ENCODE peak calls at places on chromosomes 4 and X, in six cellular contexts. One of them, this sample, is unnamed.

GRCh38 chr4:176238819-176239218 is 30.2 kb downstream of the ASB5 start:
- DNase-seq in GM23248: peak; percentile 42
- DNase-seq in uterus: no peak
- DNase-seq in right atrium auricular region: no peak
- DNase-seq in CD8-positive, alpha-beta memory T cell: no peak
- DNase-seq in OCI-LY7: no peak
- DNase-seq in this sample: no peak

GRCh38 chrX:12825801-12826200 is 34.6 kb downstream of the PRPS2 start:
- DNase-seq in GM23248: no peak
- DNase-seq in CD8-positive, alpha-beta memory T cell: no peak
- DNase-seq in right atrium auricular region: no peak
- DNase-seq in OCI-LY7: no peak
- DNase-seq in uterus: no peak
- DNase-seq in this sample: no peak

GRCh38 chr4:40305329-40306193 is 29.6 kb upstream of the CHRNA9 start:
- DNase-seq in CD8-positive, alpha-beta memory T cell: peak; percentile 58
- DNase-seq in right atrium auricular region: no peak
- DNase-seq in GM23248: no peak
- DNase-seq in OCI-LY7: peak; percentile 85
- DNase-seq in uterus: no peak
- DNase-seq in this sample: peak; percentile 67

GRCh38 chrX:39616098-39616729 is 481.5 kb downstream of the BCOR start:
- DNase-seq in CD8-positive, alpha-beta memory T cell: no peak
- DNase-seq in right atrium auricular region: no peak
- DNase-seq in GM23248: no peak
- DNase-seq in OCI-LY7: peak; percentile 13
- DNase-seq in uterus: no peak
- DNase-seq in this sample: no peak

GRCh38 chr4:20266215-20267082 is 14.7 kb downstream of the SLIT2 start:
- DNase-seq in CD8-positive, alpha-beta memory T cell: no peak
- DNase-seq in GM23248: peak; percentile 37
- DNase-seq in OCI-LY7: no peak
- DNase-seq in right atrium auricular region: no peak
- DNase-seq in uterus: no peak
- DNase-seq in this sample: no peak

GRCh38 chr4:75048208-75048879 is 115.4 kb downstream of the PARM1 start:
- DNase-seq in uterus: no peak
- DNase-seq in GM23248: no peak
- DNase-seq in CD8-positive, alpha-beta memory T cell: no peak
- DNase-seq in OCI-LY7: no peak
- DNase-seq in right atrium auricular region: no peak
- DNase-seq in this sample: no peak

GRCh38 chr4:36747277-36748129 is 466.1 kb downstream of the DTHD1 start:
- DNase-seq in right atrium auricular region: no peak
- DNase-seq in OCI-LY7: no peak
- DNase-seq in uterus: no peak
- DNase-seq in CD8-positive, alpha-beta memory T cell: no peak
- DNase-seq in GM23248: no peak
- DNase-seq in this sample: no peak

GRCh38 chrX:16827225-16827624 is 41.0 kb downstream of the TXLNG start:
- DNase-seq in GM23248: peak; percentile 41
- DNase-seq in uterus: no peak
- DNase-seq in right atrium auricular region: no peak
- DNase-seq in CD8-positive, alpha-beta memory T cell: no peak
- DNase-seq in OCI-LY7: no peak
- DNase-seq in this sample: no peak

GRCh38 chr4:10741221-10741620 is 56.7 kb upstream of the CLNK start:
- DNase-seq in OCI-LY7: no peak
- DNase-seq in CD8-positive, alpha-beta memory T cell: no peak
- DNase-seq in uterus: no peak
- DNase-seq in right atrium auricular region: no peak
- DNase-seq in GM23248: no peak
- DNase-seq in this sample: no peak

GRCh38 chr4:76252271-76252653 is 741 bp downstream of the FAM47E start:
- DNase-seq in GM23248: peak; percentile 9
- DNase-seq in right atrium auricular region: no peak
- DNase-seq in CD8-positive, alpha-beta memory T cell: peak; percentile 0
- DNase-seq in uterus: no peak
- DNase-seq in OCI-LY7: no peak
- DNase-seq in this sample: no peak

GRCh38 chr4:76253511-76253910 is 2.0 kb downstream of the FAM47E start:
- DNase-seq in GM23248: no peak
- DNase-seq in uterus: no peak
- DNase-seq in CD8-positive, alpha-beta memory T cell: no peak
- DNase-seq in OCI-LY7: no peak
- DNase-seq in right atrium auricular region: no peak
- DNase-seq in this sample: no peak

GRCh38 chr4:76256032-76256431 is 4.5 kb downstream of the FAM47E start:
- DNase-seq in CD8-positive, alpha-beta memory T cell: no peak
- DNase-seq in uterus: no peak
- DNase-seq in OCI-LY7: no peak
- DNase-seq in right atrium auricular region: no peak
- DNase-seq in GM23248: no peak
- DNase-seq in this sample: no peak

GRCh38 chr4:76250962-76251361 is 559 bp upstream of the FAM47E start:
- DNase-seq in right atrium auricular region: no peak
- DNase-seq in uterus: no peak
- DNase-seq in GM23248: no peak
- DNase-seq in OCI-LY7: no peak
- DNase-seq in CD8-positive, alpha-beta memory T cell: no peak
- DNase-seq in this sample: no peak

DNA sequence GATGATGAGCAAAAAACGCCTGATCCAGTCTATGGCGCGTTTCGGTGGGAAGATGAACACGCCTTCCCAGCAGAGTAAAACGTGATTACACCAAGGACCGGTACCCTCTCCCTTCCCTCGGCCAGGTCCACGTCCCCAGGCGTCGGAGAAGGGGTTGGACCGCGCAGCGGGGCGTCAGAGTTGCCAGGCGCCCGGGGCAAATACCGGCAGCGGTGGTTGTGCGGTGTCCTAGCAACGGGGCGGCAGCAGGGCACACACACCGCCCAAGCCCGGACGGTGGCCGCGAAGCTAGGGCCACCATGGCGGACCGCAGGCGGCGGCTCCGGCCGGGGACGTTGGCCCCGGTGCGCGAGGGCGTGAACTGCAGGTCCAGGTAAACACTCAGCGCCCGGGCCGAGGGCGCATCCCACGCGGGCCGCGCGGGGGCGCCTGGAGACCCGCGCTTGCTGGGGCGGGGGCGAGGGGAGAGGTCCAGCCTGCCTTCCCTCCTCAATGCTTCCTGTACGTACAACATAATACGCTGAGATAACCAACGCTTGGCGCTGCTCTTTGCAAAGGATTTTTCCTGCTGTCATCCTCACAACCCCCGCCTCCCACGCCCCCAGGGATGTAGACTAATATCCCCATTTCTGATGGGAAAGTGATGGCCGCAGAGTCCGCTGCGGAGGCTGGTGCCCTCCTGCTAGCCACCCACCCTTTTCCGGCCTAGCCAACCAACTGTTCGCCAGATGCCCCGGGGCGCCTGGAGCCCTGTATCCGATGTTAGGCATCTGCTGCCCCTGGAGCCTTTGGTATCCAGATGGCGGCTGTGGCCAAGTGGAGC is at the start of gene FAM47E:
- DNase-seq in CD8-positive, alpha-beta memory T cell: peak; percentile 34
- DNase-seq in OCI-LY7: no peak
- DNase-seq in right atrium auricular region: peak; percentile 67
- DNase-seq in GM23248: peak; percentile 77
- DNase-seq in uterus: peak; percentile 45
- DNase-seq in this sample: peak; percentile 33
- H3K4me3 ChIP-seq in CD8-positive, alpha-beta memory T cell: peak within 1 kb of the TSS; percentile 32
- H3K4me3 ChIP-seq in OCI-LY7: no peak within 1 kb of the TSS
- H3K4me3 ChIP-seq in right atrium auricular region: peak within 1 kb of the TSS; percentile 57
- H3K4me3 ChIP-seq in GM23248: peak within 1 kb of the TSS; percentile 71
- H3K4me3 ChIP-seq in uterus: peak within 1 kb of the TSS; percentile 49
- H3K4me3 ChIP-seq in this sample: peak within 1 kb of the TSS; percentile 57

GRCh38 chr4:121822047-121822446 is 1.6 kb downstream of the CCNA2 start:
- DNase-seq in CD8-positive, alpha-beta memory T cell: no peak
- DNase-seq in right atrium auricular region: no peak
- DNase-seq in uterus: no peak
- DNase-seq in GM23248: no peak
- DNase-seq in OCI-LY7: no peak
- DNase-seq in this sample: no peak
- H3K4me3 ChIP-seq in CD8-positive, alpha-beta memory T cell: peak overlapping the region; percentile 83
- H3K4me3 ChIP-seq in right atrium auricular region: no peak overlapping the region
- H3K4me3 ChIP-seq in uterus: no peak overlapping the region
- H3K4me3 ChIP-seq in GM23248: peak overlapping the region; percentile 80
- H3K4me3 ChIP-seq in OCI-LY7: peak overlapping the region; percentile 96
- H3K4me3 ChIP-seq in this sample: no peak overlapping the region

DNA sequence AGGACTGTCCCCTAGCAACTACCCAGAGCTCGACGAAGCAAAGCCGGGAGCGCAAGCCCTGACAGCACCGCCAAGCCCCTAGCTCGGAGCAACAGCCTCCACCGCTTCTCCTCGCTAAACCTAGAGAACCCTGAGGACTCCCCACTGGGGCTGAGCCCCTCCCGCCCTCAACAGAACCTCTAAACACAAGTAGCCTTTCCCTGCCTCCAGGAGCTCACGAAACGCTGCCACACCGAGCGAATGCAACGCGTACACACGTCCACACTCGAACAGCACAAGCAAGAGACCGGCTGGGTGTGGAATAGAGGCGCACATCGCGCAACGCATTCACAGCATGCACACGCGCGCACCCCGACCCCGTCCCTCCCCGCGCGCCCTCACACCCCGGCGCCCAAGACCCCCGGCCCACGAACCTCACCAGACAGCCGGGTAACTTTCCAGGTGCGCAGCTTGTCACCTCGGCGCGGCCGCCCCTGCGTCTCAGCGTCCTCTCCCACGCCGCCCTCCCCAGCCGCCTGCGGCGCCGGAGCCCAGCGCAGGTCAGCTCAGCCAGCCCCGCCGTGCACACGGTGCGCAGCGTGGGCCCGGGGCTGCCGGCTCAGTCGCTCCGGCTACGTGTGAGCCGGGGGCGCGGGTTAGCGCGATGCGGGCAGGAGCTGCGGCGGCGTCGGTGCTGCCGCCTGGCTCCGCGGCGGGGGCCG is 354 bp downstream of the PRKG2 start:
- DNase-seq in OCI-LY7: no peak
- DNase-seq in right atrium auricular region: no peak
- DNase-seq in uterus: no peak
- DNase-seq in CD8-positive, alpha-beta memory T cell: no peak
- DNase-seq in GM23248: peak; percentile 69
- DNase-seq in this sample: no peak
- H3K4me3 ChIP-seq in OCI-LY7: no peak overlapping the region
- H3K4me3 ChIP-seq in right atrium auricular region: peak overlapping the region; percentile 61
- H3K4me3 ChIP-seq in uterus: peak overlapping the region; percentile 21
- H3K4me3 ChIP-seq in CD8-positive, alpha-beta memory T cell: no peak overlapping the region
- H3K4me3 ChIP-seq in GM23248: peak overlapping the region; percentile 74
- H3K4me3 ChIP-seq in this sample: no peak overlapping the region

GRCh38 chr4:101682946-101683345 is 107.6 kb upstream of the BANK1 start:
- DNase-seq in right atrium auricular region: no peak
- DNase-seq in uterus: no peak
- DNase-seq in CD8-positive, alpha-beta memory T cell: no peak
- DNase-seq in OCI-LY7: no peak
- DNase-seq in GM23248: no peak
- DNase-seq in this sample: no peak
- H3K4me3 ChIP-seq in right atrium auricular region: no peak overlapping the region
- H3K4me3 ChIP-seq in uterus: no peak overlapping the region
- H3K4me3 ChIP-seq in CD8-positive, alpha-beta memory T cell: no peak overlapping the region
- H3K4me3 ChIP-seq in OCI-LY7: no peak overlapping the region
- H3K4me3 ChIP-seq in GM23248: no peak overlapping the region
- H3K4me3 ChIP-seq in this sample: no peak overlapping the region

DNA sequence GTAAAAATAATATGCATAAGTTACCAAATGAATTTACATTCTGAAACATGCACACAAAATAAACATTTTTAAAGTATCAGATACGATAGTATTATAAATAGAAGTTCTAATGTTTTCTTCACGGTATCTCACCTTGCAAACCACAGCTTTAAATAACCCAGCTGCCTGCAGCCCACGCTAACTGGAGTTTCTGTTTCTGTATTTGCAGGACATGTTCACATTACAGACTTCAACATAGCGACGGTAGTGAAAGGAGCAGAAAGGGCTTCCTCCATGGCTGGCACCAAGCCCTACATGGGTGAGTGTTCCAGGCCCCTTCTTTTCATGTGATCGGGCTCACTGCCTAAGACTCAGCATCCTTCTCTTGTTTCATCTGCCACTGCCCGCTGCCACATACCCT is 291.7 kb downstream of the EVC2 start:
- DNase-seq in right atrium auricular region: no peak
- DNase-seq in uterus: no peak
- DNase-seq in CD8-positive, alpha-beta memory T cell: no peak
- DNase-seq in GM23248: no peak
- DNase-seq in OCI-LY7: no peak
- DNase-seq in this sample: no peak
- H3K4me3 ChIP-seq in right atrium auricular region: no peak overlapping the region
- H3K4me3 ChIP-seq in uterus: no peak overlapping the region
- H3K4me3 ChIP-seq in CD8-positive, alpha-beta memory T cell: no peak overlapping the region
- H3K4me3 ChIP-seq in GM23248: no peak overlapping the region
- H3K4me3 ChIP-seq in OCI-LY7: no peak overlapping the region
- H3K4me3 ChIP-seq in this sample: no peak overlapping the region

GRCh38 chr4:182492456-182492855 is 249.3 kb downstream of the TENM3 start:
- DNase-seq in uterus: no peak
- DNase-seq in CD8-positive, alpha-beta memory T cell: no peak
- DNase-seq in GM23248: peak; percentile 42
- DNase-seq in right atrium auricular region: no peak
- DNase-seq in OCI-LY7: no peak
- DNase-seq in this sample: no peak
- H3K4me3 ChIP-seq in uterus: no peak overlapping the region
- H3K4me3 ChIP-seq in CD8-positive, alpha-beta memory T cell: no peak overlapping the region
- H3K4me3 ChIP-seq in GM23248: peak overlapping the region; percentile 23
- H3K4me3 ChIP-seq in right atrium auricular region: no peak overlapping the region
- H3K4me3 ChIP-seq in OCI-LY7: no peak overlapping the region
- H3K4me3 ChIP-seq in this sample: no peak overlapping the region

This sample was measured in CD8-positive, alpha-beta T cell.